ENCODE peak calls at places on chromosomes 13 and 19, in six cellular contexts. E is left cardiac atrium; B is stimulated activated CD4-positive, alpha-beta T cell treated with anti-CD3 and anti-CD28 coated beads, Interleukin-4, amount 100 ng/mL, for 1 hour; F is Peyer's patch; X is endothelial cell of umbilical vein; C is pulmonary artery endothelial cell. M is an unnamed sample.

GRCh38 chr19:1503089-1503924 is 9.5 kb downstream of the ADAMTSL5 start:
- DNase-seq in E (peak; percentile 66), X (no peak), B (peak; percentile 75), F (peak; percentile 41), C (no peak), M (peak; percentile 66)

GRCh38 chr13:103282571-103283450 is 216.6 kb upstream of the SLC10A2 start:
- DNase-seq in X (no peak), F (no peak), C (no peak), B (no peak), E (no peak), M (no peak)

GRCh38 chr13:30830638-30830965 is 75.5 kb upstream of the MEDAG start:
- DNase-seq in F (no peak), B (no peak), X (no peak), C (no peak), E (no peak), M (no peak)

GRCh38 chr13:73038064-73038463 is 20.7 kb upstream of the KLF5 start:
- DNase-seq in F (no peak), B (no peak), C (no peak), X (no peak), E (no peak), M (no peak)

GRCh38 chr13:110506396-110506795 is 55.1 kb downstream of the RAB20 start:
- DNase-seq in C (no peak), E (no peak), X (no peak), F (no peak), B (no peak), M (no peak)

GRCh38 chr13:45119469-45119989 is 781 bp upstream of the GTF2F2 start:
- DNase-seq in E (no peak), F (peak; percentile 67), C (no peak), B (peak; percentile 42), X (no peak), M (peak; percentile 54)

GRCh38 chr13:27425151-27425917 is 915 bp downstream of the GTF3A start:
- DNase-seq in B (no peak), F (no peak), C (no peak), X (no peak), E (no peak), M (no peak)

GRCh38 chr19:30070198-30070969 is 128.3 kb downstream of the URI1 start:
- DNase-seq in F (no peak), C (no peak), E (no peak), X (no peak), B (no peak), M (no peak)

GRCh38 chr13:37701972-37702371 is 103.4 kb upstream of the POSTN start:
- DNase-seq in F (no peak), B (no peak), C (no peak), E (peak; percentile 22), X (peak; percentile 51), M (no peak)

GRCh38 chr19:44735011-44735410 is 13.5 kb upstream of the BCL3 start:
- DNase-seq in E (no peak), B (no peak), F (no peak), X (no peak), C (no peak), M (no peak)

GRCh38 chr13:97786510-97786909 is 167.0 kb upstream of the IPO5 start:
- DNase-seq in E (no peak), F (no peak), X (no peak), C (no peak), B (no peak), M (no peak)

GRCh38 chr19:6058411-6059201 is 51.7 kb downstream of the RFX2 start:
- DNase-seq in F (no peak), C (no peak), X (no peak), B (no peak), E (no peak), M (no peak)

GRCh38 chr19:14611051-14611450 is 28.2 kb downstream of the CLEC17A start:
- DNase-seq in X (no peak), C (no peak), F (no peak), E (no peak), B (no peak), M (no peak)

GRCh38 chr19:57212109-57212508 is 18.7 kb upstream of the AURKC start:
- DNase-seq in X (no peak), C (no peak), B (no peak), E (no peak), F (no peak), M (no peak)

GRCh38 chr19:5504115-5504514 is 48.9 kb downstream of the ZNRF4 start:
- DNase-seq in X (no peak), C (no peak), E (no peak), B (no peak), F (no peak), M (no peak)

GRCh38 chr13:31012285-31013024 is 80.0 kb downstream of the TEX26 start:
- DNase-seq in C (no peak), B (no peak), F (no peak), X (peak; percentile 31), E (no peak), M (no peak)

GRCh38 chr13:99075268-99076191 is 97.7 kb upstream of the DOCK9 start:
- DNase-seq in F (no peak), B (no peak), E (no peak), C (no peak), X (no peak), M (no peak)

GRCh38 chr13:110372676-110373075 is 65.6 kb downstream of the COL4A2 start:
- DNase-seq in F (no peak), C (no peak), B (no peak), E (no peak), X (peak; percentile 52), M (no peak)

GRCh38 chr13:112161441-112162301 is 94.7 kb downstream of the SOX1 start:
- DNase-seq in C (no peak), E (no peak), X (no peak), B (no peak), F (no peak), M (no peak)

GRCh38 chr19:29694166-29694565 is 20.9 kb downstream of the C19orf12 start:
- DNase-seq in F (no peak), X (no peak), B (no peak), C (no peak), E (no peak), M (no peak)

GRCh38 chr13:75679459-75679858 is 43.3 kb downstream of the LMO7 start:
- DNase-seq in B (no peak), E (no peak), F (no peak), X (no peak), C (no peak), M (no peak)

GRCh38 chr19:7063339-7063738 is 4.9 kb upstream of the MBD3L3 start:
- DNase-seq in F (no peak), E (no peak), B (no peak), C (no peak), X (no peak), M (no peak)

GRCh38 chr13:66635526-66635925 is 594.6 kb downstream of the PCDH9 start:
- DNase-seq in X (peak; percentile 89), F (no peak), B (no peak), E (no peak), C (peak; percentile 81), M (no peak)

M was measured in activated CD8-positive, alpha-beta memory T cell treated with anti-CD3 and anti-CD28 coated beads, Interleukin-2, amount 50 U/mL, for 4 hours.